ENCODE peak calls at places on chromosomes 6 and 20, in eight cellular contexts. E is SK-N-SH, G is PC-3, W is neural progenitor cell, U is GM23338, M is OCI-LY7, R is HCT116, Y is MM.1S. C is an unnamed sample.

GRCh38 chr20:62782149-62782892 is 14.0 kb upstream of the MRGBP start:
- DNase-seq in E (no peak), G (no peak), W (peak; percentile 48), U (peak; percentile 58), M (no peak), R (no peak), Y (no peak), C (no peak)

GRCh38 chr6:155026366-155027045 is 31.4 kb downstream of the TIAM2 start:
- DNase-seq in E (no peak), G (peak; percentile 92), W (no peak), U (no peak), M (no peak), R (peak; percentile 82), Y (no peak), C (peak; percentile 56)

GRCh38 chr6:21396313-21396712 is 197.2 kb upstream of the SOX4 start:
- DNase-seq in E (no peak), G (peak; percentile 80), W (no peak), U (no peak), M (no peak), R (no peak), Y (no peak), C (no peak)

GRCh38 chr20:49273696-49274277 is 4.1 kb downstream of the ZNFX1 start:
- DNase-seq in E (no peak), G (no peak), W (no peak), U (no peak), M (no peak), R (no peak), Y (no peak), C (no peak)

GRCh38 chr20:44211177-44212039 is 837 bp upstream of the OSER1 start:
- DNase-seq in E (peak; percentile 34), G (no peak), W (peak; percentile 26), U (no peak), M (no peak), R (no peak), Y (peak; percentile 38), C (peak; percentile 51)

GRCh38 chr6:7087066-7087465 is 20.7 kb upstream of the RREB1 start:
- DNase-seq in E (no peak), G (no peak), W (peak; percentile 85), U (peak; percentile 65), M (no peak), R (no peak), Y (peak; percentile 51), C (no peak)

GRCh38 chr6:138765896-138766487 is 7.6 kb upstream of the CCDC28A start:
- DNase-seq in E (peak; percentile 22), G (peak; percentile 66), W (peak; percentile 47), U (peak; percentile 60), M (peak; percentile 55), R (peak; percentile 29), Y (peak; percentile 61), C (peak; percentile 49)

GRCh38 chr20:36255445-36255844 is 19.2 kb downstream of the AAR2 start:
- DNase-seq in E (no peak), G (no peak), W (no peak), U (no peak), M (no peak), R (no peak), Y (no peak), C (no peak)

GRCh38 chr6:42229720-42230119 is 12.1 kb upstream of the MRPS10 start:
- DNase-seq in E (no peak), G (no peak), W (no peak), U (no peak), M (no peak), R (no peak), Y (no peak), C (no peak)

GRCh38 chr6:139577124-139577800 is 202.8 kb upstream of the CITED2 start:
- DNase-seq in E (no peak), G (peak; percentile 16), W (no peak), U (no peak), M (no peak), R (no peak), Y (no peak), C (no peak)

GRCh38 chr20:32439132-32439829 is 81.2 kb downstream of the ASXL1 start:
- DNase-seq in E (no peak), G (no peak), W (no peak), U (no peak), M (no peak), R (no peak), Y (no peak), C (peak; percentile 17)

GRCh38 chr20:15155848-15156401 is 818.5 kb upstream of the FLRT3 start:
- DNase-seq in E (no peak), G (peak; percentile 78), W (no peak), U (no peak), M (no peak), R (no peak), Y (no peak), C (no peak)

GRCh38 chr6:27553123-27553904 is 80.4 kb upstream of the ZNF184 start:
- DNase-seq in E (no peak), G (no peak), W (peak; percentile 68), U (peak; percentile 77), M (peak; percentile 3), R (no peak), Y (peak; percentile 64), C (peak; percentile 34)

GRCh38 chr6:63644668-63645326 is 9.2 kb downstream of the PHF3 start:
- DNase-seq in E (no peak), G (no peak), W (no peak), U (no peak), M (no peak), R (no peak), Y (no peak), C (no peak)

GRCh38 chr6:41580690-41581089 is 34.5 kb downstream of the FOXP4 start:
- DNase-seq in E (no peak), G (no peak), W (no peak), U (no peak), M (no peak), R (no peak), Y (no peak), C (no peak)

GRCh38 chr6:142162780-142163179 is 15.7 kb downstream of the VTA1 start:
- DNase-seq in E (no peak), G (no peak), W (no peak), U (no peak), M (no peak), R (no peak), Y (no peak), C (no peak)

GRCh38 chr6:38636027-38636426 is 3.7 kb downstream of the BTBD9 start:
- DNase-seq in E (no peak), G (no peak), W (no peak), U (no peak), M (no peak), R (no peak), Y (no peak), C (no peak)

GRCh38 chr20:49893242-49894072 is 21.9 kb downstream of the SPATA2 start:
- DNase-seq in E (no peak), G (no peak), W (no peak), U (no peak), M (no peak), R (no peak), Y (no peak), C (no peak)

GRCh38 chr20:57918546-57918945 is 208.7 kb upstream of the PMEPA1 start:
- DNase-seq in E (no peak), G (no peak), W (no peak), U (no peak), M (no peak), R (no peak), Y (no peak), C (peak; percentile 56)

GRCh38 chr20:41169791-41170351 is 32.5 kb downstream of the PLCG1 start:
- DNase-seq in E (no peak), G (peak; percentile 76), W (no peak), U (no peak), M (no peak), R (no peak), Y (no peak), C (no peak)

GRCh38 chr6:147395158-147395557 is 113.3 kb upstream of the SAMD5 start:
- DNase-seq in E (no peak), G (no peak), W (no peak), U (no peak), M (no peak), R (no peak), Y (no peak), C (no peak)

GRCh38 chr20:51528263-51529026 is 14.1 kb downstream of the NFATC2 start:
- DNase-seq in E (no peak), G (no peak), W (no peak), U (no peak), M (no peak), R (no peak), Y (no peak), C (no peak)
- H3K4me1 ChIP-seq in E (peaks cover 5% of the 10 kb centered on the region), G (peaks cover 30% of the 10 kb centered on the region), W (no peaks in the 10 kb centered on the region), U (no peaks in the 10 kb centered on the region), M (peaks cover 83% of the 10 kb centered on the region), R (peaks cover 30% of the 10 kb centered on the region), Y (no peaks in the 10 kb centered on the region), C (peaks cover 12% of the 10 kb centered on the region)

DNA sequence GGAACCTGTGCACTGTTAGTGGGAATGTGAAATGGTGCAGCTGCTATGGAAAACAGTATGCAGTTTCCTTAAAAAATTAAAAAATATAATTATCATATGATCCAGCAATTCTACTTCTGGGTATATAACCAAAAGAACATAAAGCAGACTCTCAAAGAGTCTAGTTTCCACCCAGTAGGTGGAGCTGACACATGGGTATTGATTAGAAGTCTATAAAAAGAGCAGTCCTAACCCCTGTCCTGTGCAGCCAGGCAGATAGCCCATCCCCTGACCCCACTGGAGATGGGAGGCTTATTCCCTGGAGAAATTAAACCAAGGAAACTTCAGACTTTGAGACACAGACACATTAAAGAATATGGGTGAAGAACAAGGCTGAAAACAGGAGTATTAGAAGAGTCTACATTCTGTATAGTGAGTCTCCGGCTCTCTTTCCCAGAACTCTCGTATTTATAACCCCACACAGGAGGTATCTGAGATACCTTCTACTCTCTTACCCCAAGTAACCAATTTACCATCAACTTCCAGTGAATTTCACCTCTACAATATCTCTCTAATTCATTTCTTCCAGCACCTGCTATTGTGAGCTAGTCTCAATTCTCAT is 92.3 kb downstream of the SEL1L2 start:
- DNase-seq in E (peak; percentile 29), G (peak; percentile 58), W (peak; percentile 23), U (peak; percentile 15), M (no peak), R (peak; percentile 2), Y (no peak), C (no peak)
- TF ChIP-seq CTCF in E (peak; percentile 38), G (peak; percentile 67), W (peak; percentile 38), U (peak; percentile 45), M (peak; percentile 31), R (peak; percentile 34), Y (peak; percentile 12), C (peak; percentile 28)

GRCh38 chr20:54044156-54044555 is 26.2 kb downstream of the BCAS1 start:
- DNase-seq in E (no peak), G (peak; percentile 55), W (no peak), U (no peak), M (no peak), R (no peak), Y (no peak), C (peak; percentile 28)
- TF ChIP-seq EZH2phosphoT487 in E (no peak), G (no peak), W (no peak), U (no peak), M (no peak), R (no peak), Y (no peak), C (no peak)

DNA sequence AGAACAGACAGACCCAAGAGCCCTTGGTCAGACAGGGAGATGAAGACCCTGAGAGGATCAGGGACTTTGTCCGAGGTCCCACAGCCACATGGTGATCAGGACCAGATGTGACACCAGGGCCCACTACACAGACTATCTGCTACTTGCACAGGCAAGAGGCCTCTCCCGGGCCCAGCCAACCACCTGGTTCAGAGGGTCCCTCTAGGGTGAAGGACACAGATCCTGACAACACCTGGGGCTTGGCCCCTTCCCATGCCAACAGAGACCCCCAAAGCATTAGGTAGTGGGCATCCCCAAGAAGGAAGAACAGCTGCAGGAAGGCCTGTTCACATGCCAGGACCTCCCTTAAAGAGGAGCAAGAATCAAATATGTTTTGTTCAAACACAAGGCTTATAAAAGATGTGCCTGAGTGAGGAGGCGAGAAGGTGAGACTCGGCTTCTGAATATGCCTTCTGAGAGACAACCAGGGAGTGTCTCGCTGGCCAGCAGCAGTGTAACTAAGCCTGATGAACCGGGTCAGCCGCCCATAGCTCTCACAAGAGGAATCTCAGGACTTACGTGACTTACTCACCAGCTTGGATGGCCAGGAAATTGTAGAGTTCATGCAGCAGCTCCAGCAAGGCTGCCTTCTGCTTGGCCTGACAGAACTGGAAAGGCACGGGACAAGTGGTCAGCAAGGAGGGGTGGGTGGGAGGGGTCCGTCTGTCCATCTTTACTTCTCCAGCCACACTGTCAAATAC is 5.0 kb downstream of the LEMD2 start:
- DNase-seq in E (no peak), G (no peak), W (no peak), U (no peak), M (no peak), R (no peak), Y (no peak), C (no peak)
- H3K4me1 ChIP-seq in E (peaks cover 51% of the 10 kb centered on the region), G (peaks cover 48% of the 10 kb centered on the region), W (peaks cover 46% of the 10 kb centered on the region), U (peaks cover 68% of the 10 kb centered on the region), M (peaks cover 23% of the 10 kb centered on the region), R (peaks cover 35% of the 10 kb centered on the region), Y (peaks cover 13% of the 10 kb centered on the region), C (peaks cover 31% of the 10 kb centered on the region)